ENCODE peak calls at places on chromosomes 3 and 15, in nine cellular contexts. One of them, this sample, is unnamed.

GRCh38 chr3:172317984-172318383 is 130.3 kb downstream of the GHSR start:
- DNase-seq in fibroblast of mammary gland: peak
- DNase-seq in neural crest cell: no peak
- DNase-seq in cardiac muscle cell: peak
- DNase-seq in activated CD4-positive, alpha-beta T cell treated with anti-CD3 and anti-CD28 coated beads, Interleukin-2, amount 50 U/mL, for 1 hour: no peak
- DNase-seq in tibial nerve: peak
- DNase-seq in OCI-M1: no peak
- DNase-seq in stimulated activated effector memory CD8-positive, alpha-beta T cell treated with anti-CD3 and anti-CD28 coated beads, Interleukin-12 subunit alpha, Interleukin-12 subunit beta, amount 100 ng/mL, for 72 hours: no peak
- DNase-seq in colonic mucosa: peak
- DNase-seq in this sample: peak

GRCh38 chr3:41267975-41268640 is 68.8 kb downstream of the CTNNB1 start:
- DNase-seq in fibroblast of mammary gland: peak
- DNase-seq in neural crest cell: no peak
- DNase-seq in cardiac muscle cell: peak
- DNase-seq in activated CD4-positive, alpha-beta T cell treated with anti-CD3 and anti-CD28 coated beads, Interleukin-2, amount 50 U/mL, for 1 hour: no peak
- DNase-seq in tibial nerve: no peak
- DNase-seq in OCI-M1: peak
- DNase-seq in stimulated activated effector memory CD8-positive, alpha-beta T cell treated with anti-CD3 and anti-CD28 coated beads, Interleukin-12 subunit alpha, Interleukin-12 subunit beta, amount 100 ng/mL, for 72 hours: no peak
- DNase-seq in colonic mucosa: no peak
- DNase-seq in this sample: peak

GRCh38 chr3:14959358-14959943 is 12.1 kb downstream of the NR2C2 start:
- DNase-seq in fibroblast of mammary gland: no peak
- DNase-seq in neural crest cell: no peak
- DNase-seq in cardiac muscle cell: no peak
- DNase-seq in activated CD4-positive, alpha-beta T cell treated with anti-CD3 and anti-CD28 coated beads, Interleukin-2, amount 50 U/mL, for 1 hour: no peak
- DNase-seq in tibial nerve: no peak
- DNase-seq in OCI-M1: peak
- DNase-seq in stimulated activated effector memory CD8-positive, alpha-beta T cell treated with anti-CD3 and anti-CD28 coated beads, Interleukin-12 subunit alpha, Interleukin-12 subunit beta, amount 100 ng/mL, for 72 hours: no peak
- DNase-seq in colonic mucosa: no peak
- DNase-seq in this sample: no peak

GRCh38 chr3:2099779-2100191 is 1.1 kb downstream of the CNTN4 start:
- DNase-seq in fibroblast of mammary gland: no peak
- DNase-seq in neural crest cell: peak
- DNase-seq in cardiac muscle cell: no peak
- DNase-seq in activated CD4-positive, alpha-beta T cell treated with anti-CD3 and anti-CD28 coated beads, Interleukin-2, amount 50 U/mL, for 1 hour: no peak
- DNase-seq in tibial nerve: no peak
- DNase-seq in OCI-M1: no peak
- DNase-seq in stimulated activated effector memory CD8-positive, alpha-beta T cell treated with anti-CD3 and anti-CD28 coated beads, Interleukin-12 subunit alpha, Interleukin-12 subunit beta, amount 100 ng/mL, for 72 hours: no peak
- DNase-seq in colonic mucosa: peak
- DNase-seq in this sample: no peak

GRCh38 chr3:30007668-30008067 is 598.7 kb upstream of the TGFBR2 start:
- DNase-seq in fibroblast of mammary gland: peak
- DNase-seq in neural crest cell: no peak
- DNase-seq in cardiac muscle cell: no peak
- DNase-seq in activated CD4-positive, alpha-beta T cell treated with anti-CD3 and anti-CD28 coated beads, Interleukin-2, amount 50 U/mL, for 1 hour: no peak
- DNase-seq in tibial nerve: no peak
- DNase-seq in OCI-M1: peak
- DNase-seq in stimulated activated effector memory CD8-positive, alpha-beta T cell treated with anti-CD3 and anti-CD28 coated beads, Interleukin-12 subunit alpha, Interleukin-12 subunit beta, amount 100 ng/mL, for 72 hours: no peak
- DNase-seq in colonic mucosa: no peak
- DNase-seq in this sample: peak

GRCh38 chr15:70765504-70766281 is 2.3 kb upstream of the UACA start:
- DNase-seq in fibroblast of mammary gland: peak
- DNase-seq in neural crest cell: no peak
- DNase-seq in cardiac muscle cell: no peak
- DNase-seq in activated CD4-positive, alpha-beta T cell treated with anti-CD3 and anti-CD28 coated beads, Interleukin-2, amount 50 U/mL, for 1 hour: no peak
- DNase-seq in tibial nerve: no peak
- DNase-seq in OCI-M1: no peak
- DNase-seq in stimulated activated effector memory CD8-positive, alpha-beta T cell treated with anti-CD3 and anti-CD28 coated beads, Interleukin-12 subunit alpha, Interleukin-12 subunit beta, amount 100 ng/mL, for 72 hours: no peak
- DNase-seq in colonic mucosa: no peak
- DNase-seq in this sample: no peak

GRCh38 chr3:151838574-151839312 is 24.8 kb downstream of the AADAC start:
- DNase-seq in fibroblast of mammary gland: peak
- DNase-seq in neural crest cell: peak
- DNase-seq in cardiac muscle cell: peak
- DNase-seq in activated CD4-positive, alpha-beta T cell treated with anti-CD3 and anti-CD28 coated beads, Interleukin-2, amount 50 U/mL, for 1 hour: peak
- DNase-seq in tibial nerve: peak
- DNase-seq in OCI-M1: peak
- DNase-seq in stimulated activated effector memory CD8-positive, alpha-beta T cell treated with anti-CD3 and anti-CD28 coated beads, Interleukin-12 subunit alpha, Interleukin-12 subunit beta, amount 100 ng/mL, for 72 hours: no peak
- DNase-seq in colonic mucosa: peak
- DNase-seq in this sample: peak

GRCh38 chr3:90062018-90062417 is 954.6 kb downstream of the EPHA3 start:
- DNase-seq in fibroblast of mammary gland: peak
- DNase-seq in neural crest cell: no peak
- DNase-seq in cardiac muscle cell: peak
- DNase-seq in activated CD4-positive, alpha-beta T cell treated with anti-CD3 and anti-CD28 coated beads, Interleukin-2, amount 50 U/mL, for 1 hour: no peak
- DNase-seq in tibial nerve: no peak
- DNase-seq in OCI-M1: peak
- DNase-seq in stimulated activated effector memory CD8-positive, alpha-beta T cell treated with anti-CD3 and anti-CD28 coated beads, Interleukin-12 subunit alpha, Interleukin-12 subunit beta, amount 100 ng/mL, for 72 hours: no peak
- DNase-seq in colonic mucosa: no peak
- DNase-seq in this sample: no peak

GRCh38 chr3:126911162-126912026 is 71.5 kb upstream of the PLXNA1 start:
- DNase-seq in fibroblast of mammary gland: peak
- DNase-seq in neural crest cell: no peak
- DNase-seq in cardiac muscle cell: peak
- DNase-seq in activated CD4-positive, alpha-beta T cell treated with anti-CD3 and anti-CD28 coated beads, Interleukin-2, amount 50 U/mL, for 1 hour: peak
- DNase-seq in tibial nerve: peak
- DNase-seq in OCI-M1: peak
- DNase-seq in stimulated activated effector memory CD8-positive, alpha-beta T cell treated with anti-CD3 and anti-CD28 coated beads, Interleukin-12 subunit alpha, Interleukin-12 subunit beta, amount 100 ng/mL, for 72 hours: peak
- DNase-seq in colonic mucosa: peak
- DNase-seq in this sample: peak

GRCh38 chr3:105647047-105647446 is 221.8 kb downstream of the CBLB start:
- DNase-seq in fibroblast of mammary gland: peak
- DNase-seq in neural crest cell: no peak
- DNase-seq in cardiac muscle cell: peak
- DNase-seq in activated CD4-positive, alpha-beta T cell treated with anti-CD3 and anti-CD28 coated beads, Interleukin-2, amount 50 U/mL, for 1 hour: no peak
- DNase-seq in tibial nerve: no peak
- DNase-seq in OCI-M1: peak
- DNase-seq in stimulated activated effector memory CD8-positive, alpha-beta T cell treated with anti-CD3 and anti-CD28 coated beads, Interleukin-12 subunit alpha, Interleukin-12 subunit beta, amount 100 ng/mL, for 72 hours: no peak
- DNase-seq in colonic mucosa: no peak
- DNase-seq in this sample: peak

GRCh38 chr15:67501177-67501835 is 19.6 kb upstream of the C15orf61 start:
- DNase-seq in fibroblast of mammary gland: peak
- DNase-seq in neural crest cell: no peak
- DNase-seq in cardiac muscle cell: peak
- DNase-seq in activated CD4-positive, alpha-beta T cell treated with anti-CD3 and anti-CD28 coated beads, Interleukin-2, amount 50 U/mL, for 1 hour: no peak
- DNase-seq in tibial nerve: no peak
- DNase-seq in OCI-M1: peak
- DNase-seq in stimulated activated effector memory CD8-positive, alpha-beta T cell treated with anti-CD3 and anti-CD28 coated beads, Interleukin-12 subunit alpha, Interleukin-12 subunit beta, amount 100 ng/mL, for 72 hours: no peak
- DNase-seq in colonic mucosa: no peak
- DNase-seq in this sample: peak

GRCh38 chr3:55860040-55860439 is 372.9 kb upstream of the WNT5A start:
- DNase-seq in fibroblast of mammary gland: no peak
- DNase-seq in neural crest cell: no peak
- DNase-seq in cardiac muscle cell: no peak
- DNase-seq in activated CD4-positive, alpha-beta T cell treated with anti-CD3 and anti-CD28 coated beads, Interleukin-2, amount 50 U/mL, for 1 hour: no peak
- DNase-seq in tibial nerve: no peak
- DNase-seq in OCI-M1: no peak
- DNase-seq in stimulated activated effector memory CD8-positive, alpha-beta T cell treated with anti-CD3 and anti-CD28 coated beads, Interleukin-12 subunit alpha, Interleukin-12 subunit beta, amount 100 ng/mL, for 72 hours: no peak
- DNase-seq in colonic mucosa: no peak
- DNase-seq in this sample: no peak

GRCh38 chr15:60970246-60971170 is 258.6 kb downstream of the RORA start:
- DNase-seq in fibroblast of mammary gland: peak
- DNase-seq in neural crest cell: no peak
- DNase-seq in cardiac muscle cell: no peak
- DNase-seq in activated CD4-positive, alpha-beta T cell treated with anti-CD3 and anti-CD28 coated beads, Interleukin-2, amount 50 U/mL, for 1 hour: no peak
- DNase-seq in tibial nerve: no peak
- DNase-seq in OCI-M1: no peak
- DNase-seq in stimulated activated effector memory CD8-positive, alpha-beta T cell treated with anti-CD3 and anti-CD28 coated beads, Interleukin-12 subunit alpha, Interleukin-12 subunit beta, amount 100 ng/mL, for 72 hours: no peak
- DNase-seq in colonic mucosa: no peak
- DNase-seq in this sample: no peak

GRCh38 chr3:171829841-171830559 is 13.1 kb upstream of the TMEM212 start:
- DNase-seq in fibroblast of mammary gland: peak
- DNase-seq in neural crest cell: peak
- DNase-seq in cardiac muscle cell: peak
- DNase-seq in activated CD4-positive, alpha-beta T cell treated with anti-CD3 and anti-CD28 coated beads, Interleukin-2, amount 50 U/mL, for 1 hour: no peak
- DNase-seq in tibial nerve: peak
- DNase-seq in OCI-M1: peak
- DNase-seq in stimulated activated effector memory CD8-positive, alpha-beta T cell treated with anti-CD3 and anti-CD28 coated beads, Interleukin-12 subunit alpha, Interleukin-12 subunit beta, amount 100 ng/mL, for 72 hours: no peak
- DNase-seq in colonic mucosa: peak
- DNase-seq in this sample: peak

GRCh38 chr3:9102240-9102841 is 139.1 kb upstream of the RAD18 start:
- DNase-seq in fibroblast of mammary gland: no peak
- DNase-seq in neural crest cell: peak
- DNase-seq in cardiac muscle cell: no peak
- DNase-seq in activated CD4-positive, alpha-beta T cell treated with anti-CD3 and anti-CD28 coated beads, Interleukin-2, amount 50 U/mL, for 1 hour: no peak
- DNase-seq in tibial nerve: no peak
- DNase-seq in OCI-M1: no peak
- DNase-seq in stimulated activated effector memory CD8-positive, alpha-beta T cell treated with anti-CD3 and anti-CD28 coated beads, Interleukin-12 subunit alpha, Interleukin-12 subunit beta, amount 100 ng/mL, for 72 hours: no peak
- DNase-seq in colonic mucosa: no peak
- DNase-seq in this sample: no peak

GRCh38 chr3:195181107-195181498 is 89.9 kb downstream of the XXYLT1 start:
- DNase-seq in fibroblast of mammary gland: no peak
- DNase-seq in neural crest cell: no peak
- DNase-seq in cardiac muscle cell: no peak
- DNase-seq in activated CD4-positive, alpha-beta T cell treated with anti-CD3 and anti-CD28 coated beads, Interleukin-2, amount 50 U/mL, for 1 hour: no peak
- DNase-seq in tibial nerve: no peak
- DNase-seq in OCI-M1: no peak
- DNase-seq in stimulated activated effector memory CD8-positive, alpha-beta T cell treated with anti-CD3 and anti-CD28 coated beads, Interleukin-12 subunit alpha, Interleukin-12 subunit beta, amount 100 ng/mL, for 72 hours: no peak
- DNase-seq in colonic mucosa: no peak
- DNase-seq in this sample: no peak

GRCh38 chr3:63349583-63350177 is 71.6 kb downstream of the SYNPR start:
- DNase-seq in fibroblast of mammary gland: peak
- DNase-seq in neural crest cell: peak
- DNase-seq in cardiac muscle cell: peak
- DNase-seq in activated CD4-positive, alpha-beta T cell treated with anti-CD3 and anti-CD28 coated beads, Interleukin-2, amount 50 U/mL, for 1 hour: peak
- DNase-seq in tibial nerve: peak
- DNase-seq in OCI-M1: peak
- DNase-seq in stimulated activated effector memory CD8-positive, alpha-beta T cell treated with anti-CD3 and anti-CD28 coated beads, Interleukin-12 subunit alpha, Interleukin-12 subunit beta, amount 100 ng/mL, for 72 hours: no peak
- DNase-seq in colonic mucosa: peak
- DNase-seq in this sample: peak

GRCh38 chr3:170488802-170489201 is 70.1 kb downstream of the CLDN11 start:
- DNase-seq in fibroblast of mammary gland: peak
- DNase-seq in neural crest cell: no peak
- DNase-seq in cardiac muscle cell: peak
- DNase-seq in activated CD4-positive, alpha-beta T cell treated with anti-CD3 and anti-CD28 coated beads, Interleukin-2, amount 50 U/mL, for 1 hour: no peak
- DNase-seq in tibial nerve: peak
- DNase-seq in OCI-M1: no peak
- DNase-seq in stimulated activated effector memory CD8-positive, alpha-beta T cell treated with anti-CD3 and anti-CD28 coated beads, Interleukin-12 subunit alpha, Interleukin-12 subunit beta, amount 100 ng/mL, for 72 hours: no peak
- DNase-seq in colonic mucosa: no peak
- DNase-seq in this sample: no peak

GRCh38 chr15:60400957-60401356 is 3.2 kb upstream of the ANXA2 start:
- DNase-seq in fibroblast of mammary gland: no peak
- DNase-seq in neural crest cell: no peak
- DNase-seq in cardiac muscle cell: no peak
- DNase-seq in activated CD4-positive, alpha-beta T cell treated with anti-CD3 and anti-CD28 coated beads, Interleukin-2, amount 50 U/mL, for 1 hour: no peak
- DNase-seq in tibial nerve: no peak
- DNase-seq in OCI-M1: no peak
- DNase-seq in stimulated activated effector memory CD8-positive, alpha-beta T cell treated with anti-CD3 and anti-CD28 coated beads, Interleukin-12 subunit alpha, Interleukin-12 subunit beta, amount 100 ng/mL, for 72 hours: no peak
- DNase-seq in colonic mucosa: no peak
- DNase-seq in this sample: peak

GRCh38 chr3:29758108-29759020 is 477.5 kb downstream of the RBMS3 start:
- DNase-seq in fibroblast of mammary gland: peak
- DNase-seq in neural crest cell: no peak
- DNase-seq in cardiac muscle cell: peak
- DNase-seq in activated CD4-positive, alpha-beta T cell treated with anti-CD3 and anti-CD28 coated beads, Interleukin-2, amount 50 U/mL, for 1 hour: no peak
- DNase-seq in tibial nerve: peak
- DNase-seq in OCI-M1: no peak
- DNase-seq in stimulated activated effector memory CD8-positive, alpha-beta T cell treated with anti-CD3 and anti-CD28 coated beads, Interleukin-12 subunit alpha, Interleukin-12 subunit beta, amount 100 ng/mL, for 72 hours: no peak
- DNase-seq in colonic mucosa: no peak
- DNase-seq in this sample: peak

GRCh38 chr3:86624192-86624591 is 366.8 kb downstream of the VGLL3 start:
- DNase-seq in fibroblast of mammary gland: no peak
- DNase-seq in neural crest cell: no peak
- DNase-seq in cardiac muscle cell: no peak
- DNase-seq in activated CD4-positive, alpha-beta T cell treated with anti-CD3 and anti-CD28 coated beads, Interleukin-2, amount 50 U/mL, for 1 hour: no peak
- DNase-seq in tibial nerve: no peak
- DNase-seq in OCI-M1: no peak
- DNase-seq in stimulated activated effector memory CD8-positive, alpha-beta T cell treated with anti-CD3 and anti-CD28 coated beads, Interleukin-12 subunit alpha, Interleukin-12 subunit beta, amount 100 ng/mL, for 72 hours: no peak
- DNase-seq in colonic mucosa: no peak
- DNase-seq in this sample: no peak

GRCh38 chr3:73192036-73192738 is 130.7 kb downstream of the EBLN2 start:
- DNase-seq in fibroblast of mammary gland: peak
- DNase-seq in neural crest cell: no peak
- DNase-seq in cardiac muscle cell: no peak
- DNase-seq in activated CD4-positive, alpha-beta T cell treated with anti-CD3 and anti-CD28 coated beads, Interleukin-2, amount 50 U/mL, for 1 hour: no peak
- DNase-seq in tibial nerve: no peak
- DNase-seq in OCI-M1: no peak
- DNase-seq in stimulated activated effector memory CD8-positive, alpha-beta T cell treated with anti-CD3 and anti-CD28 coated beads, Interleukin-12 subunit alpha, Interleukin-12 subunit beta, amount 100 ng/mL, for 72 hours: no peak
- DNase-seq in colonic mucosa: no peak
- DNase-seq in this sample: no peak

GRCh38 chr15:43249699-43250203 is 17.0 kb downstream of the TGM5 start:
- DNase-seq in fibroblast of mammary gland: peak
- DNase-seq in neural crest cell: no peak
- DNase-seq in cardiac muscle cell: peak
- DNase-seq in activated CD4-positive, alpha-beta T cell treated with anti-CD3 and anti-CD28 coated beads, Interleukin-2, amount 50 U/mL, for 1 hour: no peak
- DNase-seq in tibial nerve: no peak
- DNase-seq in OCI-M1: peak
- DNase-seq in stimulated activated effector memory CD8-positive, alpha-beta T cell treated with anti-CD3 and anti-CD28 coated beads, Interleukin-12 subunit alpha, Interleukin-12 subunit beta, amount 100 ng/mL, for 72 hours: no peak
- DNase-seq in colonic mucosa: no peak
- DNase-seq in this sample: peak

GRCh38 chr3:149902498-149903139 is 68.1 kb downstream of the PFN2 start:
- DNase-seq in fibroblast of mammary gland: peak
- DNase-seq in neural crest cell: no peak
- DNase-seq in cardiac muscle cell: peak
- DNase-seq in activated CD4-positive, alpha-beta T cell treated with anti-CD3 and anti-CD28 coated beads, Interleukin-2, amount 50 U/mL, for 1 hour: no peak
- DNase-seq in tibial nerve: no peak
- DNase-seq in OCI-M1: peak
- DNase-seq in stimulated activated effector memory CD8-positive, alpha-beta T cell treated with anti-CD3 and anti-CD28 coated beads, Interleukin-12 subunit alpha, Interleukin-12 subunit beta, amount 100 ng/mL, for 72 hours: no peak
- DNase-seq in colonic mucosa: no peak
- DNase-seq in this sample: no peak

GRCh38 chr15:68637755-68638405 is 59.1 kb downstream of the CORO2B start:
- DNase-seq in fibroblast of mammary gland: peak
- DNase-seq in neural crest cell: no peak
- DNase-seq in cardiac muscle cell: peak
- DNase-seq in activated CD4-positive, alpha-beta T cell treated with anti-CD3 and anti-CD28 coated beads, Interleukin-2, amount 50 U/mL, for 1 hour: no peak
- DNase-seq in tibial nerve: peak
- DNase-seq in OCI-M1: no peak
- DNase-seq in stimulated activated effector memory CD8-positive, alpha-beta T cell treated with anti-CD3 and anti-CD28 coated beads, Interleukin-12 subunit alpha, Interleukin-12 subunit beta, amount 100 ng/mL, for 72 hours: no peak
- DNase-seq in colonic mucosa: peak
- DNase-seq in this sample: no peak

GRCh38 chr3:35296533-35296932 is 342.8 kb upstream of the ARPP21 start:
- DNase-seq in fibroblast of mammary gland: no peak
- DNase-seq in neural crest cell: no peak
- DNase-seq in cardiac muscle cell: peak
- DNase-seq in activated CD4-positive, alpha-beta T cell treated with anti-CD3 and anti-CD28 coated beads, Interleukin-2, amount 50 U/mL, for 1 hour: no peak
- DNase-seq in tibial nerve: no peak
- DNase-seq in OCI-M1: peak
- DNase-seq in stimulated activated effector memory CD8-positive, alpha-beta T cell treated with anti-CD3 and anti-CD28 coated beads, Interleukin-12 subunit alpha, Interleukin-12 subunit beta, amount 100 ng/mL, for 72 hours: no peak
- DNase-seq in colonic mucosa: no peak
- DNase-seq in this sample: peak

GRCh38 chr15:63797901-63798300 is 35.8 kb downstream of the HERC1 start:
- DNase-seq in fibroblast of mammary gland: no peak
- DNase-seq in neural crest cell: no peak
- DNase-seq in cardiac muscle cell: no peak
- DNase-seq in activated CD4-positive, alpha-beta T cell treated with anti-CD3 and anti-CD28 coated beads, Interleukin-2, amount 50 U/mL, for 1 hour: no peak
- DNase-seq in tibial nerve: no peak
- DNase-seq in OCI-M1: no peak
- DNase-seq in stimulated activated effector memory CD8-positive, alpha-beta T cell treated with anti-CD3 and anti-CD28 coated beads, Interleukin-12 subunit alpha, Interleukin-12 subunit beta, amount 100 ng/mL, for 72 hours: no peak
- DNase-seq in colonic mucosa: no peak
- DNase-seq in this sample: peak

GRCh38 chr15:43511012-43511885 is 6.2 kb upstream of the MAP1A start:
- DNase-seq in fibroblast of mammary gland: no peak
- DNase-seq in neural crest cell: peak
- DNase-seq in cardiac muscle cell: no peak
- DNase-seq in activated CD4-positive, alpha-beta T cell treated with anti-CD3 and anti-CD28 coated beads, Interleukin-2, amount 50 U/mL, for 1 hour: peak
- DNase-seq in tibial nerve: no peak
- DNase-seq in OCI-M1: peak
- DNase-seq in stimulated activated effector memory CD8-positive, alpha-beta T cell treated with anti-CD3 and anti-CD28 coated beads, Interleukin-12 subunit alpha, Interleukin-12 subunit beta, amount 100 ng/mL, for 72 hours: no peak
- DNase-seq in colonic mucosa: peak
- DNase-seq in this sample: peak